ENCODE peak calls at places on chromosomes 2 and 18, in nine cellular contexts. E, D, F, Q, J, S, P, M and Z are unnamed samples.

GRCh38 chr2:62412347-62412742 is 93.7 kb downstream of the TMEM17 start:
- DNase-seq in E (no peak), D (no peak), F (no peak), Q (no peak), J (no peak), S (no peak), P (peak), M (peak), Z (peak)

GRCh38 chr2:44844651-44845270 is 96.7 kb upstream of the SIX3 start:
- DNase-seq in E (no peak), D (no peak), F (no peak), Q (no peak), J (no peak), S (no peak), P (peak), M (no peak), Z (no peak)

GRCh38 chr2:174590928-174591648 is 6.5 kb downstream of the WIPF1 start:
- DNase-seq in E (no peak), D (no peak), F (no peak), Q (no peak), J (no peak), S (no peak), P (no peak), M (no peak), Z (no peak)

GRCh38 chr2:39664898-39665591 is 672 bp upstream of the TMEM178A start:
- DNase-seq in E (no peak), D (no peak), F (no peak), Q (no peak), J (no peak), S (no peak), P (no peak), M (no peak), Z (no peak)

GRCh38 chr2:120376101-120376500 is 30.2 kb downstream of the INHBB start:
- DNase-seq in E (no peak), D (no peak), F (no peak), Q (no peak), J (no peak), S (no peak), P (no peak), M (no peak), Z (no peak)

GRCh38 chr2:181953773-181954537 is 31.7 kb upstream of the PPP1R1C start:
- DNase-seq in E (no peak), D (no peak), F (peak), Q (no peak), J (peak), S (peak), P (peak), M (peak), Z (peak)

GRCh38 chr2:24163186-24163585 is 11.7 kb upstream of the FAM228A start:
- DNase-seq in E (no peak), D (no peak), F (no peak), Q (no peak), J (no peak), S (no peak), P (no peak), M (no peak), Z (no peak)

GRCh38 chr2:85485815-85486214 is 53.2 kb upstream of the MAT2A start:
- DNase-seq in E (no peak), D (no peak), F (peak), Q (no peak), J (no peak), S (no peak), P (no peak), M (no peak), Z (no peak)

GRCh38 chr2:103435010-103435409 is 673.2 kb downstream of the TMEM182 start:
- DNase-seq in E (no peak), D (no peak), F (no peak), Q (no peak), J (peak), S (no peak), P (peak), M (peak), Z (no peak)

GRCh38 chr18:48302736-48303135 is 106.4 kb downstream of the ZBTB7C start:
- DNase-seq in E (no peak), D (no peak), F (no peak), Q (no peak), J (no peak), S (no peak), P (no peak), M (no peak), Z (no peak)

GRCh38 chr18:49560277-49561126 is 1.4 kb upstream of the LIPG start:
- DNase-seq in E (no peak), D (no peak), F (no peak), Q (no peak), J (no peak), S (peak), P (no peak), M (no peak), Z (peak)

GRCh38 chr2:8684421-8684884 is 2.6 kb downstream of the ID2 start:
- DNase-seq in E (no peak), D (no peak), F (no peak), Q (no peak), J (peak), S (no peak), P (peak), M (peak), Z (peak)